ENCODE peak calls at places on chromosome 21, in seven cellular contexts. H, J, O, K, D, X and R are unnamed samples.

GRCh38 chr21:17002628-17003027 is 510.2 kb upstream of the CXADR start:
- DNase-seq in K (peak), X (no peak), O (no peak), J (no peak), H (no peak), D (no peak), R (no peak)

GRCh38 chr21:27423073-27423472 is 456.2 kb upstream of the ADAMTS5 start:
- DNase-seq in X (peak), K (peak), O (no peak), H (no peak), D (peak), J (no peak), R (peak)

GRCh38 chr21:30243691-30244090 is 27.8 kb upstream of the CLDN8 start:
- DNase-seq in X (no peak), O (no peak), K (no peak), D (no peak), J (no peak), H (no peak), R (no peak)

GRCh38 chr21:30268608-30269197 is 14.0 kb downstream of the KRTAP24-1 start:
- DNase-seq in D (no peak), X (no peak), O (no peak), K (no peak), J (peak), H (no peak), R (no peak)

GRCh38 chr21:43864806-43865470 is at the start of gene AGPAT3:
- DNase-seq in O (peak), K (no peak), X (no peak), H (no peak), J (peak), D (no peak), R (no peak)

GRCh38 chr21:15826147-15826780 is 96.5 kb downstream of the USP25 start:
- DNase-seq in J (peak), K (peak), X (no peak), H (no peak), D (no peak), O (peak), R (no peak)

GRCh38 chr21:30194701-30195299 is 21.1 kb downstream of the CLDN8 start:
- DNase-seq in O (peak), H (peak), X (no peak), K (peak), D (peak), J (peak), R (no peak)

GRCh38 chr21:43355196-43355924 is 71.6 kb downstream of the SIK1 start:
- DNase-seq in H (no peak), K (no peak), X (no peak), J (no peak), O (no peak), D (no peak), R (no peak)

GRCh38 chr21:43865471-43866181 is 603 bp downstream of the AGPAT3 start:
- DNase-seq in K (peak), J (peak), X (no peak), D (no peak), H (no peak), O (peak), R (no peak)

GRCh38 chr21:40680311-40680710 is 166.6 kb downstream of the DSCAM start:
- DNase-seq in J (no peak), O (no peak), D (no peak), K (no peak), H (no peak), X (no peak), R (no peak)

DNA sequence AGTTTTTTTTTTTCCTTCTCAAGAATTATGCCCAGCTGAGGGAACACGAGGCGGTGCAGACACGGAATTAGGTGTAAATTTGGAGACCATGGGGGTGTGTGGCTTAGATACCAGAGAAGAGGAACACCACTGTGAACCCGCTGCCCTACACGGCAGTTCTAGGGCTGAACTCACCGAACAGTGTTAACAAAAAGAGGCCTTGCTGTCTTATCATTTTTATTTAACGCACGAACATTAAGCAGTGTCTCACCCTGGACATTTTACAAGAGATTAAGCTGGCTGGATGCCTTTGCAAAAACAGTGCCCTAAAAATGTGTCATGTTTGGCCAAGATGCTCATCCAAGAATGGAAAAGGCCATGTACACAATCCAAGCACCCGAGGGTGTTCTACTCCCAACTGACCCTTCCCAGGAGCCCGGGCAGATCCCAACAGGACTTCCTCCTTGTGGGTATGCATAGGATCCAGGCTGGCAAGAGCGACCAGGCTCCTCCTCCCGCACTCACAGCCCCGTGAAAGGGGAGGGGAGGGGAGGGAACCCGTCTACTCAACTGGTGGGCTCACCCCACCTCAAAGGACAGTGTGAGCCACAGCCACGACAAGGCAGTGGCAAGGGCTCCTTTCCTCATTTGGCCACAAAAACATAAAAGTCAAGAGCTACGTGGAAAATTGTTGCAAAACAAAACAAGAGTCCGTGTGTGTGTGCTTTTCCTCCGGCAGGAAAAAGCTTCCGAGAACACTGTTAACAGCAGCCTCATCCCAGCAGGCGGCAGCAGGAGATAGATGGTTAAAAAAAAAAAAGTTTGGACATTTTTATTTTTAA is 20.3 kb downstream of the C2CD2 start:
- DNase-seq in K (peak), H (no peak), D (no peak), X (no peak), O (no peak), J (no peak), R (no peak)
- TF ChIP-seq CTCF in K (peak), H (peak), D (peak), X (no peak), O (no peak), J (no peak), R (no peak)

GRCh38 chr21:46110499-46111192 is 12.7 kb downstream of the COL6A2 start:
- DNase-seq in J (no peak), H (no peak), O (no peak), X (no peak), K (no peak), D (no peak), R (no peak)
- TF ChIP-seq CTCF in J (no peak), H (no peak), O (no peak), X (peak), K (no peak), D (no peak), R (no peak)

DNA sequence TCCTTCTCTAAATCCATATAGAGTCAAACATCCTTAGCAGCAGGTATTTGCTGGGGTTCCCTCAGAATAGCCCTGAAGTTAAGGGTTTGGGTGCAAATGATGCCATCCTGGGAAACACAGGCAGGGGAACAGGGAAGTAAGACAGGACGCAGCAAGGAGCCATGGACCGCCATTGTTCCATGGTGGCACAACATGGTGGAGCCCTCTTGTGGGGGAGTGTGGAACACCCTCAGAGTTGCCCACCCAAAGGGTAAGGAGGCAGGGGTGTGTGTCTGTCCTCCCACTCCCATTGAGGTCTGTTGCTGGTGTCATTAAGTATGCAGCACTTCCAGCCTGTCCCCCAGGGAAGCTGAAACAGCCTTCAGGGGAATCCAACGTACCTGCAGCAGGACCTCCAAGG is 20.4 kb upstream of the RCAN1 start:
- DNase-seq in K (no peak), O (no peak), X (no peak), H (no peak), D (no peak), J (no peak), R (no peak)
- TF ChIP-seq CTCF in K (no peak), O (peak), X (peak), H (peak), D (peak), J (peak), R (peak)

DNA sequence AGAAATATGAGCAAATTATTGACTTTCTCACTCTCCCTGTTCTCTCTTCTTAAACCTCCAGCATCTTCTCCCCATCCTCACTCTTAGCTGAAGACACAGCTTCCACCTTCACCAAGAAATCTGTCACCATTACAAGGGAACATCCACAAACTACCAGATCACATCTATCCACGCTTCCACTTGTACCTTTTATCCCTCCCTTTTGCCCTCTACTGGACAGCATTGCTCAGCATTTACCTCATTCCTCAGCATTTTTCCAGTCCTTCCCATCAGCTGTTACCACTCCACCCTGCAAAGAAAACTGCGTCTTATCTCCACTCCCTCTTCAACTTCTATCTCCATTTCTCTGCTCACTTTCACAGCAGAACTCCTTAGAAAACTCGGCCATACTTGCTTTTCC is 42.6 kb downstream of the KCNJ6 start:
- DNase-seq in H (no peak), J (no peak), X (no peak), K (no peak), D (no peak), O (no peak), R (no peak)
- TF ChIP-seq CTCF in H (no peak), J (no peak), X (peak), K (no peak), D (no peak), O (no peak), R (peak)

GRCh38 chr21:46537026-46537425 is 67.9 kb downstream of the S100B start:
- DNase-seq in K (no peak), X (no peak), D (no peak), O (no peak), J (no peak), H (no peak), R (no peak)

GRCh38 chr21:46527801-46528200 is 69.1 kb downstream of the DIP2A start:
- DNase-seq in J (no peak), D (no peak), X (no peak), K (no peak), H (no peak), O (no peak), R (no peak)

DNA sequence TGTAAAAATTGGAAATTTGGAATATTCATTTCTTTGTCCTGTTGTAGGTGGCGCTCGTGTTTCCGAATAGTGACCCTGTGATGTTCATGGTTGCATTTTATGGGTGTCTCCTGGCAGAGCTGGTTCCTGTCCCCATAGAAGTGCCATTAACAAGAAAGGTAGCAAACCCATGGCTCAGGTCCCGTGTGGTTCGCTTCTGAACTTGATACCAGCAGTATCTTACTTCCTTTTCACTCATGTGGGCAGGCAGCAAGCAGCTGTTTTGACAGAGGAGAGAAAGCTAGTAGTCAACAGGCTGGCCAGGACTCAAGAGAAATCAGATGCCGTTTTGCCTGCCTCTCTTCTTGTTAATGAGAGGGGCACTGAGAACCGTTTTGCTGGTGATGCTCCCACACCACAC is 72.8 kb downstream of the S100B start:
- DNase-seq in X (no peak), O (no peak), H (no peak), K (no peak), J (no peak), D (no peak), R (no peak)
- TF ChIP-seq CTCF in X (no peak), O (no peak), H (no peak), K (no peak), J (no peak), D (no peak), R (no peak)

GRCh38 chr21:45455321-45456013 is 50.5 kb downstream of the COL18A1 start:
- DNase-seq in D (no peak), K (peak), J (no peak), H (no peak), O (no peak), X (no peak), R (no peak)
- TF ChIP-seq CTCF in D (no peak), K (no peak), J (no peak), H (no peak), O (no peak), X (no peak), R (no peak)

DNA sequence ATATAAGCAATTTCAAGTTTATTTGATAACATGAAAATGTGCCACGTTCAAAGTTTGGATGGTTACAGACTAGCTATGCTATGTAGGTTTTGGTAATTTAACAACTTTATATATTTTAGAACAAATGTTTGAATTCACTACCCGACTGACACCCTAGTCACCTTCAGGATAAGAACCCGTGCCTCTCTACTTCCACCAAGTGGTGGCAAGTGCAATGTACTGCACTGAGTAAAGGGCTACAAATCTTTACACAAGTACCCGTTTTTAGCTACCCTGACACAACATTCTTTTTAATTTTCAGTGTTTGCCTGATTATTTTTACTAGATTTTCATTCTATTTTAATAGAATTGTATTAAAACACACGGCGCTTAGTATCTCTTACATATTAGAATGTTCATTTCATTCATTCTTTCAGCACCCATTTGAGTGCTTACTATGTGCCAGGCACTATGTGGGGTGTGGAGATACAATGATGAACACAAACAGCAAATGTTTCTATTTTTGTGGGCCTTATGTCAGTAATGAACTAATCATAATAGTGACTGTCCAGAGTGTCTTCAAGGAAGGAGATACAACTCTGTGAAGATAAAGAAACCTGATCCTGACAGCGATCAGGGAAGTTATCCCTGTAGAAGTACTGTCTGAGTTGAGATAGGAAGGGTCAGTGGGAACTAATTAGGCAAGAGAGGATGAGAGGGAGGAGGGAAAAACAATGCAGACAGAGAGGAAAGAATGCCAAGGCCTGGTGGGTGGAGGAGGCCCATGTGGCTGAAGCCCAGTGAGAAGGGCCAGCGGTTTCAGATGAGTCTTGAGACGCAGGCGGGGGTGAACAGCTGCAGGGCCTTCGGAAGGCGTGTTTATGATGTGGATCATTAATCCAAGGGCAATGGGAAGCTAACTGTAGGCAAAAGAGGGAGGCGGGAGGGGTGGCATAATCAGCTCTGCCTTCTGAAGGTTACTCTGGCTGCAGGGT is 3.8 kb downstream of the LCA5L start:
- DNase-seq in D (peak), J (peak), O (peak), X (no peak), H (no peak), K (peak), R (peak)
- TF ChIP-seq CTCF in D (peak), J (peak), O (peak), X (peak), H (peak), K (peak), R (peak)